ENCODE peak calls at places on chromosomes 2 and 18, in five cellular contexts. E is tibial artery, I is pancreas, T is stomach, S is psoas muscle. G is an unnamed sample.

GRCh38 chr2:241851325-241852115 is 7.2 kb downstream of the PDCD1 start:
- DNase-seq in E (no peak), S (no peak), I (peak; percentile 58), T (peak; percentile 20), G (no peak)

GRCh38 chr18:35710581-35710980 is 129.0 kb downstream of the GALNT1 start:
- DNase-seq in S (no peak), I (no peak), T (no peak), E (no peak), G (no peak)

GRCh38 chr2:25042321-25043240 is 705 bp downstream of the EFR3B start:
- DNase-seq in E (peak; percentile 69), I (no peak), S (peak; percentile 67), T (peak; percentile 38), G (no peak)

GRCh38 chr2:95074663-95075439 is 46.8 kb downstream of the MRPS5 start:
- DNase-seq in T (no peak), E (no peak), I (no peak), S (no peak), G (no peak)

GRCh38 chr18:13517369-13517768 is 209.0 kb downstream of the FAM210A start:
- DNase-seq in E (no peak), I (no peak), S (no peak), T (no peak), G (no peak)

GRCh38 chr2:190359896-190360376 is 16.5 kb downstream of the INPP1 start:
- DNase-seq in T (peak; percentile 59), I (no peak), E (peak; percentile 72), S (peak; percentile 67), G (no peak)

GRCh38 chr2:117794668-117795067 is 19.8 kb upstream of the DDX18 start:
- DNase-seq in E (no peak), T (no peak), I (no peak), S (no peak), G (no peak)

GRCh38 chr2:11121099-11121822 is 34.0 kb upstream of the SLC66A3 start:
- DNase-seq in S (no peak), I (no peak), E (no peak), T (no peak), G (no peak)

GRCh38 chr2:239203443-239204142 is 197.2 kb downstream of the HDAC4 start:
- DNase-seq in I (no peak), T (no peak), S (no peak), E (peak; percentile 24), G (no peak)

GRCh38 chr2:238108423-238109201 is 8.5 kb downstream of the ESPNL start:
- DNase-seq in I (peak; percentile 39), T (no peak), E (peak; percentile 58), S (peak; percentile 61), G (no peak)

GRCh38 chr2:142973160-142973821 is 95.8 kb downstream of the KYNU start:
- DNase-seq in T (no peak), S (no peak), I (no peak), E (no peak), G (peak; percentile 9)

GRCh38 chr2:74050153-74050552 is 65.4 kb downstream of the TET3 start:
- DNase-seq in T (no peak), S (no peak), I (no peak), E (no peak), G (no peak)

GRCh38 chr2:19021100-19021476 is 337.3 kb downstream of the OSR1 start:
- DNase-seq in E (no peak), T (no peak), S (no peak), I (no peak), G (peak; percentile 10)

GRCh38 chr2:96470636-96471035 is 34.5 kb downstream of the NEURL3 start:
- DNase-seq in I (peak; percentile 88), E (no peak), T (peak; percentile 70), S (peak; percentile 61), G (no peak)

GRCh38 chr18:55589625-55590291 is 1.8 kb upstream of the TCF4 start:
- DNase-seq in E (peak; percentile 98), S (peak; percentile 98), I (peak; percentile 97), T (peak; percentile 81), G (peak; percentile 85)

GRCh38 chr2:42047488-42048317 is at the start of gene PKDCC:
- DNase-seq in S (peak; percentile 94), I (peak; percentile 92), E (peak; percentile 94), T (peak; percentile 77), G (peak; percentile 81)

GRCh38 chr2:178194600-178195389 is 483 bp downstream of the OSBPL6 start:
- DNase-seq in S (peak; percentile 69), E (peak; percentile 68), T (peak; percentile 27), I (peak; percentile 77), G (no peak)

GRCh38 chr18:23524213-23524707 is 20.9 kb downstream of the RMC1 start:
- DNase-seq in I (no peak), E (no peak), T (no peak), S (no peak), G (no peak)

GRCh38 chr2:106267997-106268396 is 73.9 kb upstream of the UXS1 start:
- DNase-seq in T (no peak), S (no peak), I (no peak), E (no peak), G (no peak)

GRCh38 chr2:60556441-60556997 is 3.1 kb upstream of the BCL11A start:
- DNase-seq in E (no peak), I (no peak), S (no peak), T (no peak), G (no peak)

GRCh38 chr18:39620551-39621168 is 2055.1 kb upstream of the CELF4 start:
- DNase-seq in T (no peak), S (no peak), I (no peak), E (no peak), G (no peak)

GRCh38 chr2:224024270-224024669 is 14.8 kb downstream of the SERPINE2 start:
- DNase-seq in T (no peak), S (no peak), E (no peak), I (no peak), G (no peak)

GRCh38 chr18:24064701-24065100 is 50.1 kb downstream of the TTC39C start:
- DNase-seq in I (no peak), T (no peak), S (no peak), E (no peak), G (no peak)

GRCh38 chr2:171160119-171160629 is 519 bp downstream of the TLK1 start:
- DNase-seq in S (peak; percentile 82), I (peak; percentile 88), E (peak; percentile 83), T (peak; percentile 69), G (no peak)

GRCh38 chr2:148968776-148969175 is 69.7 kb upstream of the LYPD6B start:
- DNase-seq in S (no peak), E (no peak), T (no peak), I (no peak), G (no peak)

GRCh38 chr2:10097352-10098148 is 17.3 kb upstream of the CYS1 start:
- DNase-seq in T (peak; percentile 71), I (peak; percentile 86), S (peak; percentile 77), E (peak; percentile 81), G (peak; percentile 61)

GRCh38 chr2:974054-974453 is 23.4 kb downstream of the SNTG2 start:
- DNase-seq in E (no peak), T (no peak), I (peak; percentile 44), S (no peak), G (no peak)

GRCh38 chr18:56789004-56789888 is 138.1 kb downstream of the WDR7 start:
- DNase-seq in E (no peak), S (peak; percentile 30), I (no peak), T (no peak), G (no peak)

GRCh38 chr2:28163627-28164279 is 228.9 kb upstream of the FOSL2 start:
- DNase-seq in E (no peak), I (no peak), S (peak; percentile 83), T (no peak), G (no peak)

GRCh38 chr2:28499298-28499697 is 3.4 kb downstream of the PLB1 start:
- DNase-seq in E (no peak), I (no peak), S (no peak), T (no peak), G (no peak)

GRCh38 chr2:60499082-60499429 is 54.4 kb downstream of the BCL11A start:
- DNase-seq in I (no peak), T (no peak), E (no peak), S (no peak), G (no peak)

GRCh38 chr2:235347691-235348090 is 146.2 kb upstream of the AGAP1 start:
- DNase-seq in S (no peak), E (no peak), I (no peak), T (no peak), G (peak; percentile 65)

GRCh38 chr2:24721470-24721869 is 71.7 kb downstream of the PTRHD1 start:
- DNase-seq in I (no peak), E (peak; percentile 85), T (peak; percentile 45), S (peak; percentile 89), G (peak; percentile 8)

GRCh38 chr18:58848685-58849084 is 16.0 kb upstream of the ZNF532 start:
- DNase-seq in T (no peak), I (no peak), S (no peak), E (no peak), G (no peak)

GRCh38 chr18:74290831-74291770 is 662 bp downstream of the CYB5A start:
- DNase-seq in I (peak; percentile 90), E (no peak), S (no peak), T (peak; percentile 76), G (peak; percentile 75)

GRCh38 chr2:126507425-126507867 is 148.5 kb upstream of the GYPC start:
- DNase-seq in E (no peak), S (no peak), I (no peak), T (no peak), G (no peak)

GRCh38 chr2:126504953-126505352 is 151.0 kb upstream of the GYPC start:
- DNase-seq in I (no peak), E (no peak), T (no peak), S (no peak), G (no peak)

GRCh38 chr2:126503476-126503875 is 152.5 kb upstream of the GYPC start:
- DNase-seq in T (no peak), E (no peak), I (no peak), S (no peak), G (no peak)

GRCh38 chr2:126510960-126511359 is 145.0 kb upstream of the GYPC start:
- DNase-seq in I (no peak), T (no peak), E (no peak), S (no peak), G (no peak)

DNA sequence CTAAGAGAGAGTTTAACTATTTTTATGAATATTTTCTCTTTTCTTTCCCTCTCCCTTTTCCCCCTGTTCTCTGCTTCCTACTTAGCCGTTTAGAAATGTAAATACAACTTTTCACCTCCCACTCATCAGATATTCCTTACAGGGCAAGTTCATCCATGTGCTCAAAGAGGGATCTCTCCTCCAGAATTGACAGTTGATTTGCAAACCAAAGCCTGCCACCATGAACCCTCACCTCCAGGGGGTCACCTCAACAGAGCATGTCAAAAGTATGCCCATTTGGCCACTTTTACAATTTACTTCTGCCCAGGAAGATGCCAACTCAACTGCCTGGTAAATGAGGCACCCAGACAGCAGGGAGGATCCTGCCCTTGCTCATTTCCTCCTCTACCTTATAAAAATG is 149.2 kb upstream of the GYPC start:
- DNase-seq in T (no peak), S (no peak), I (no peak), E (no peak), G (no peak)
- TF ChIP-seq CTCF in T (no peak), S (no peak), I (no peak), E (no peak), G (no peak)

GRCh38 chr2:102892693-102893290 is 131.0 kb downstream of the TMEM182 start:
- DNase-seq in I (no peak), E (no peak), S (no peak), T (no peak), G (no peak)
- H3K27ac ChIP-seq in I (no peak overlapping the region), E (no peak overlapping the region), S (no peak overlapping the region), T (no peak overlapping the region), G (no peak overlapping the region)

GRCh38 chr2:101152195-101153076 is 1.3 kb upstream of the TBC1D8 start:
- DNase-seq in T (peak; percentile 48), I (peak; percentile 63), E (peak; percentile 74), S (peak; percentile 68), G (peak; percentile 29)
- TF ChIP-seq CTCF in T (peak; percentile 46), I (peak; percentile 51), E (peak; percentile 74), S (peak; percentile 79), G (peak; percentile 72)

GRCh38 chr2:85597241-85597640 is 1.7 kb downstream of the RNF181 start:
- DNase-seq in I (no peak), S (no peak), T (no peak), E (no peak), G (no peak)
- H3K27ac ChIP-seq in I (no peak overlapping the region), S (peak overlapping the region; percentile 9), T (peak overlapping the region; percentile 93), E (no peak overlapping the region), G (no peak overlapping the region)

G was measured in PC-9.